ENCODE peak calls at places on chromosome 22, in seven cellular contexts. K, R, X, M, P, C and A are unnamed samples.

GRCh38 chr22:30444632-30445437 is 19.3 kb downstream of the MTFP1 start:
- DNase-seq in K (peak; percentile 40), R (peak; percentile 95), X (peak; percentile 58), M (peak; percentile 73), P (no peak), C (no peak), A (peak; percentile 75)

GRCh38 chr22:38454361-38455062 is 487 bp downstream of the KCNJ4 start:
- DNase-seq in K (no peak), R (peak; percentile 86), X (no peak), M (peak; percentile 56), P (no peak), C (no peak), A (peak; percentile 68)

GRCh38 chr22:49726701-49727101 is 101.0 kb downstream of the BRD1 start:
- DNase-seq in K (no peak), R (peak; percentile 39), X (no peak), M (no peak), P (no peak), C (no peak), A (no peak)

GRCh38 chr22:46738642-46738960 is 549 bp upstream of the CERK start:
- DNase-seq in K (no peak), R (peak; percentile 89), X (no peak), M (no peak), P (no peak), C (no peak), A (no peak)

GRCh38 chr22:22479999-22480532 is 28.5 kb downstream of the ZNF280B start:
- DNase-seq in K (no peak), R (no peak), X (peak; percentile 30), M (no peak), P (no peak), C (no peak), A (no peak)

GRCh38 chr22:41499624-41500280 is 30.8 kb downstream of the ACO2 start:
- DNase-seq in K (no peak), R (no peak), X (no peak), M (no peak), P (no peak), C (no peak), A (no peak)

GRCh38 chr22:37232140-37232998 is 11.7 kb downstream of the RAC2 start:
- DNase-seq in K (no peak), R (peak; percentile 37), X (no peak), M (no peak), P (no peak), C (no peak), A (no peak)

GRCh38 chr22:30649430-30650007 is 13.9 kb downstream of the SLC35E4 start:
- DNase-seq in K (no peak), R (peak; percentile 49), X (peak; percentile 77), M (no peak), P (no peak), C (peak; percentile 26), A (peak; percentile 60)

GRCh38 chr22:47092896-47093311 is 330.5 kb downstream of the TBC1D22A start:
- DNase-seq in K (no peak), R (peak; percentile 46), X (peak; percentile 87), M (no peak), P (no peak), C (no peak), A (no peak)

GRCh38 chr22:47090591-47091240 is 328.3 kb downstream of the TBC1D22A start:
- DNase-seq in K (no peak), R (peak; percentile 71), X (peak; percentile 81), M (peak; percentile 42), P (no peak), C (peak; percentile 40), A (no peak)

GRCh38 chr22:21051145-21051835 is 5.5 kb downstream of the LRRC74B start:
- DNase-seq in K (no peak), R (no peak), X (no peak), M (no peak), P (peak; percentile 65), C (no peak), A (no peak)

GRCh38 chr22:44683237-44683636 is 18.8 kb upstream of the PRR5 start:
- DNase-seq in K (no peak), R (no peak), X (no peak), M (no peak), P (no peak), C (no peak), A (peak; percentile 82)

GRCh38 chr22:46453006-46453828 is 84.2 kb downstream of the CELSR1 start:
- DNase-seq in K (no peak), R (no peak), X (no peak), M (no peak), P (peak; percentile 38), C (no peak), A (no peak)

GRCh38 chr22:41092023-41092817 is at the start of gene EP300:
- DNase-seq in K (peak; percentile 48), R (peak; percentile 91), X (peak; percentile 57), M (peak; percentile 72), P (peak; percentile 60), C (peak; percentile 80), A (peak; percentile 93)

GRCh38 chr22:23214398-23214797 is 34.1 kb downstream of the BCR start:
- DNase-seq in K (no peak), R (no peak), X (no peak), M (no peak), P (no peak), C (no peak), A (no peak)

GRCh38 chr22:39383841-39384625 is 15.5 kb upstream of the TAB1 start:
- DNase-seq in K (no peak), R (no peak), X (no peak), M (no peak), P (no peak), C (no peak), A (no peak)

GRCh38 chr22:22111267-22111751 is 128.7 kb upstream of the TOP3B start:
- DNase-seq in K (no peak), R (no peak), X (peak; percentile 90), M (no peak), P (no peak), C (no peak), A (peak; percentile 84)

GRCh38 chr22:24155597-24156145 is 25.6 kb upstream of the SUSD2 start:
- DNase-seq in K (no peak), R (peak; percentile 91), X (peak; percentile 79), M (peak; percentile 72), P (no peak), C (peak; percentile 54), A (peak; percentile 76)

GRCh38 chr22:31872209-31872608 is 72.1 kb upstream of the YWHAH start:
- DNase-seq in K (no peak), R (peak; percentile 50), X (peak; percentile 22), M (no peak), P (no peak), C (no peak), A (peak; percentile 23)

GRCh38 chr22:35972559-35972958 is 56.1 kb downstream of the RBFOX2 start:
- DNase-seq in K (no peak), R (no peak), X (no peak), M (no peak), P (no peak), C (no peak), A (no peak)

GRCh38 chr22:35212020-35212419 is 45.3 kb upstream of the HMGXB4 start:
- DNase-seq in K (no peak), R (no peak), X (peak; percentile 19), M (no peak), P (no peak), C (no peak), A (no peak)